ENCODE peak calls at places on chromosomes 13 and 19, in five cellular contexts. G is endothelial cell, F is GM10248, B is left lung, I is IMR-90. S is an unnamed sample.

GRCh38 chr13:97283888-97284287 is 61.8 kb downstream of the MBNL2 start:
- DNase-seq in G (no peak), F (no peak), I (no peak), B (no peak), S (no peak)

GRCh38 chr19:911197-912033 is 1.6 kb downstream of the R3HDM4 start:
- DNase-seq in B (no peak), I (no peak), F (no peak), G (no peak), S (no peak)

GRCh38 chr19:8311461-8312260 is 3.5 kb upstream of the CD320 start:
- DNase-seq in I (no peak), G (peak), F (no peak), B (peak), S (no peak)

GRCh38 chr13:88887045-88887662 is 1216.0 kb downstream of the SLITRK5 start:
- DNase-seq in I (no peak), G (no peak), B (peak), F (no peak), S (no peak)

GRCh38 chr13:24152292-24153214 is 8.0 kb upstream of the SPATA13 start:
- DNase-seq in F (no peak), G (no peak), B (no peak), I (no peak), S (no peak)

GRCh38 chr13:40197049-40197448 is 469.4 kb downstream of the FOXO1 start:
- DNase-seq in B (no peak), F (no peak), G (no peak), I (no peak), S (no peak)

GRCh38 chr19:51807111-51807701 is 12.2 kb downstream of the FPR3 start:
- DNase-seq in G (no peak), F (no peak), B (no peak), I (no peak), S (no peak)

GRCh38 chr13:99339736-99340392 is 32.7 kb upstream of the GPR183 start:
- DNase-seq in F (no peak), G (no peak), I (peak), B (no peak), S (no peak)

GRCh38 chr19:33298146-33298911 is 4.0 kb downstream of the CEBPA start:
- DNase-seq in I (no peak), F (no peak), B (peak), G (no peak), S (no peak)

GRCh38 chr13:37109080-37109678 is 3.7 kb upstream of the CSNK1A1L start:
- DNase-seq in F (no peak), I (peak), G (peak), B (no peak), S (no peak)

GRCh38 chr19:40444181-40445005 is at the start of gene SERTAD3:
- DNase-seq in B (peak), I (peak), F (peak), G (peak), S (peak)
- TF ChIP-seq CTCF in B (peak), I (peak), F (peak), G (no peak), S (no peak)

GRCh38 chr19:2478756-2479555 is 3.0 kb downstream of the GADD45B start:
- DNase-seq in G (no peak), I (peak), B (peak), F (peak), S (peak)

GRCh38 chr19:2481466-2481865 is 5.5 kb downstream of the GADD45B start:
- DNase-seq in F (no peak), G (no peak), I (no peak), B (no peak), S (no peak)

GRCh38 chr19:2478324-2478755 is 2.4 kb downstream of the GADD45B start:
- DNase-seq in I (peak), G (no peak), B (no peak), F (no peak), S (peak)

GRCh38 chr19:2477732-2478191 is 1.8 kb downstream of the GADD45B start:
- DNase-seq in G (no peak), I (peak), B (no peak), F (no peak), S (peak)

DNA sequence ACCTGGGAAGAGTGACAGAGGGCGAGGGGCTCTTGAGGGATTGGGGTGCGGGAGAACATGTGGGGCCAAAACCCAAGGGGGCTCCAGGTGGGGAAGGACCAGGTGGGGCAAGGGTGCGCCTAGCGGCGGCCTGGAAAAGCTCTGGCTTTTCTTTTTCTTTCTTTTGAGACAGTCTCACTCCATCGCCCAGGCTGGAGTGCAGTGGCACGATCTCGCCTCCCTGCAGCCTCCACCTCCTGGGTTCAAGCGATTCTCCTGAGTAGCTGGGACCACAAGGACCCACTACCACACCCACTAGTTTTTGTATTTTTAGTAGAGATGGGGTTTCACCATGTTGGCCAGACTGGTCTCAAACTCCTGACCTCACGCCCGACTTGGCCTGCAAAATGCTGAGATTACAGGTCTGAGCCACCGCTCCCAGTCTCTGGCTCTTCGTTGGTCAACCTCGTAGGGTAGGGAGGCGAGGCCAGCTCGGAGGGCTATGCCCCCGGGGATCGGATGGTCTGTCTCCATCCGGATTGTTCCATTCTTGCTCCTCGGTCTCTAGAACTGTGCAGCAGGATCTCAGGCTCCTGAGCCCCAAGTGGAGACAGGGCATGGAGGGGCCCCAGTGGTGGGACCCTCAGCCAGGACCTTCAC is 3.7 kb downstream of the GADD45B start:
- DNase-seq in I (no peak), B (no peak), G (no peak), F (no peak), S (no peak)
- TF ChIP-seq CTCF in I (no peak), B (peak), G (peak), F (peak), S (no peak)

GRCh38 chr13:33723772-33724435 is 94.0 kb upstream of the RFC3 start:
- DNase-seq in G (peak), I (peak), F (peak), B (no peak), S (no peak)
- TF ChIP-seq CTCF in G (peak), I (peak), F (peak), B (peak), S (no peak)

DNA sequence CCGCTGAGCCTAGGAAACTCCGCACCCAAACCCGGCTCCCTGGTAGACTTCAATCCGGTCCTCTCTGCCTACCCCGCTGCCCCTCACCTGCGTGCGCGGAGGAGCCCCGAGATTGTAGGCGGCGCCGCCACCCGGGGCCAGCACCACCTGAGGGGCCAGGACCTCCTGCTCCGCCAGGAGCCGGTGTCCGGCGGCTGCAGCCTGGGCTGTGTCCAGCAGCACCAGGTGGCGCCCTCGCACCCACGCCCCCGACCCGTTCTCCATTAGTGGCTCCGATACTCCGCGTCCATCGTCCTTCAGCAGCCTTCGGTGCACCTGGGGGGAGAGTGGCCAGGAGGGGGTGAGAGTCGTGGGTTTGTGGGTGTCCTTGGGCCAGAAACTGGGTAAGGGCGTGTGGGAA is 18.5 kb downstream of the MAN2B1 start:
- DNase-seq in F (no peak), B (peak), G (no peak), I (no peak), S (no peak)
- TF ChIP-seq CTCF in F (no peak), B (peak), G (no peak), I (no peak), S (no peak)

DNA sequence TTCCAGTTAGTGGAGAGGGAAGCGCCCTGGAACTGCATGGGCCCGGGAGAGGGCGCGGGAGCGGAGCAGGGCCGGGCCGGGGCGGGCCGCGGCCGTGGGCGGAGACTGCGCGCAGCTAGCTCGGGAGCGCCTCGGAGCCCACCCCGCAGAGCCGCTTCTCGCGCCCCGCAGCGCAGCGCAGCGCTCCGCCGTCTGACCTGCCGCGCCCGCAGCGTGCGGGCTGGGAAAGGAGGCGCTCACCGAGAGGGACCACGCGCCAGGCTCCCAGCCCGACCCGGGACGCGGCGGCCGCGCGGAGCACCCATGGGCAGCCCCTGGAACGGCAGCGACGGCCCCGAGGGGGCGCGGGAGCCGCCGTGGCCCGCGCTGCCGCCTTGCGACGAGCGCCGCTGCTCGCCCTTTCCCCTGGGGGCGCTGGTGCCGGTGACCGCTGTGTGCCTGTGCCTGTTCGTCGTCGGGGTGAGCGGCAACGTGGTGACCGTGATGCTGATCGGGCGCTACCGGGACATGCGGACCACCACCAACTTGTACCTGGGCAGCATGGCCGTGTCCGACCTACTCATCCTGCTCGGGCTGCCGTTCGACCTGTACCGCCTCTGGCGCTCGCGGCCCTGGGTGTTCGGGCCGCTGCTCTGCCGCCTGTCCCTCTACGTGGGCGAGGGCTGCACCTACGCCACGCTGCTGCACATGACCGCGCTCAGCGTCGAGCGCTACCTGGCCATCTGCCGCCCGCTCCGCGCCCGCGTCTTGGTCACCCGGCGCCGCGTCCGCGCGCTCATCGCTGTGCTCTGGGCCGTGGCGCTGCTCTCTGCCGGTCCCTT is at the start of gene MLNR:
- DNase-seq in B (peak), I (no peak), G (peak), F (peak), S (peak)
- TF ChIP-seq CTCF in B (no peak), I (no peak), G (peak), F (no peak), S (no peak)

DNA sequence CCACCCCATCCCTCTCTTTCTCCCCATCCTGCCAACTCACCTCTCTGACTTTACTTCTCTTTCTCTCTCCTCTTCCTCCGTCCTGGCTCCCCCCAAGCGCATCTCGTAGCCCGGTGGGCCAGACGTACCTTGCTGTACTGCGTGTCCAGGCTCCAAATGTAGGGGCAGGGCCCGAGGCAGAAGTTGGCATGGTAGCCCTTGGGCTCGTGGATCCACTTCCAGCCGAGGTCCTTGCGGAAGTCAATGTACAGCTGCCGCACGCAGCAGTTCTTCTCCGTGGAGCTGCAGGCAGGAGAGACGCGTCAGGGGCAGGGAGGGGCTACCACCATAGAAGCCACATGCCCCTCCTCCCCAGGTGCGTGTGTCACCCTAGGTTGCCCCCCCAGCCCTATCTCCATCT is 21.7 kb downstream of the TGFB1 start:
- DNase-seq in B (no peak), I (no peak), F (no peak), G (no peak), S (no peak)
- TF ChIP-seq CTCF in B (no peak), I (no peak), F (no peak), G (no peak), S (no peak)

DNA sequence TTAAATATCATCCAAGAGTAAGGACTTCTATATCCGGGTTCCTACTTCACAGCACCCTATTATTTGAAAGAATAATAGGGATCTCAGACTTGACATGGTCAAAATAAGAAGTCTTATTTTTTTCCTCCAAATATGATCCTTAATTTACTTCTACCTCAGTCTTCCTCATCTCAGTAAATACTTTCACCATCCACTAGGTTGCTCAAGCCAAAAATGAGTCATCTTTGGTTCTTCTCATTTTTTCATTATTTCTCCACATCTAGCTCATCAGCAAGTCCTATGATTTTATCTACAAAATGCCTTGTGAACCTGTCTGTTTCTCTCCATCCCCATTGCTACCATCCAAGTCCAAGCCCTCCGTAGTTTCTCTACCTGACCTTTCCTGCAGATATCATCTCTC is 121.9 kb upstream of the GJB6 start:
- DNase-seq in G (no peak), B (no peak), F (no peak), I (peak), S (no peak)
- TF ChIP-seq CTCF in G (peak), B (no peak), F (no peak), I (peak), S (no peak)

DNA sequence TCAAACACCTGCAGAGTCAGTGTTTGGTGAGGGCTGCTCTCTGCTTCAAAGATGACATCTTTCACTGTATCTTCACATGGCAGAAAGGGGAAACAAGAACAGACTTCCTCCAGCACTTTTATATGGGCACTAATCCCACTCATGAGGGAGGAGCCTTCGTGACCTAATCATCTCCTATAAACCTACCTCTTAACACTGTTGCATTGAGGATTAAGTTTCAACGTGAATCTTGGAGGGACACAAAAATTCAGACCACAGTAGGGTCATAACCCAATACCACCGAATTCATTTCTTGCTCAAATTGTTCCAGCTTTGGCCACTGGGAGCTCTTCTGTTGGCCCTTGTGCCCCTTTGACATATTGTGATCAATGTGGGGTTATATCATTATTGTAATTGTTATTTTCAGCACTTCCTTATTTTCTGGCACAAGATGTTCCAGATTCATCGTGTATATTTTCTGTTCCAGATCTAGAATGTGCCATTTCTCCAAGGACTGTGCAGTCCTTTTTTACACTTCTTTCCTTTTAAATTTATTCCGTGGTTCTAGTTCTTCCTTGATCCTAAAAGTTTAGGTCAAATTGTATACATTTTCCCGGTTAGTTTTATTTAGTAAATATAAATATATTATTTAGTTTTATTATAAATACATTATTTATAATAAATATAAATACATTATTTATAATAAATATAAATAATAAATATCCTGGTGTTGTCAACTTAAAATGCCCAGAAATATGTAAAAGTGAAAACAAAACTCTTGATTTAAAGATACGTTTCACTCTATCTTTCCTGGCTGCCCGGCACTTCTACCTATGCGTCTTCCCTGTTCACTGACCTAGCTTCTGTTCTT is 35.5 kb upstream of the IGFL4 start:
- DNase-seq in G (no peak), F (no peak), I (no peak), B (no peak), S (no peak)
- TF ChIP-seq CTCF in G (no peak), F (no peak), I (no peak), B (no peak), S (no peak)

GRCh38 chr13:75685239-75685697 is 49.1 kb downstream of the LMO7 start:
- DNase-seq in B (no peak), I (peak), F (no peak), G (no peak), S (no peak)
- TF ChIP-seq CTCF in B (no peak), I (peak), F (no peak), G (no peak), S (no peak)

S was measured in activated B cell treated with CpG ODN at 0.5 μM for 24 hours.